ENCODE peak calls at places on chromosomes 4 and X, in four cellular contexts. P is adrenal gland, N is MM.1S, A is mammary epithelial cell. R is an unnamed sample.
A peak's percentile ranks its signal among the peaks of the same experiment; 100 is the strongest.

GRCh38 chr4:24763631-24764302 is 31.6 kb upstream of the SOD3 start:
- DNase-seq in P (no peak), N (no peak), A (peak; percentile 97), R (no peak)

GRCh38 chr4:156321203-156321602 is 367.5 kb upstream of the CTSO start:
- DNase-seq in P (no peak), N (no peak), A (peak; percentile 93), R (no peak)

GRCh38 chrX:72271091-72271490 is 6.0 kb downstream of the RPS4X start:
- DNase-seq in P (no peak), N (no peak), A (no peak), R (no peak)

GRCh38 chrX:38879631-38880220 is 78.5 kb downstream of the MID1IP1 start:
- DNase-seq in P (no peak), N (peak; percentile 23), A (peak; percentile 51), R (no peak)

GRCh38 chr4:182338059-182338458 is 94.9 kb downstream of the TENM3 start:
- DNase-seq in P (no peak), N (no peak), A (no peak), R (no peak)

GRCh38 chr4:139154538-139154937 is 22.5 kb downstream of the ELF2 start:
- DNase-seq in P (no peak), N (no peak), A (no peak), R (no peak)

GRCh38 chrX:108270739-108271396 is 167.4 kb downstream of the COL4A6 start:
- DNase-seq in P (no peak), N (no peak), A (peak; percentile 46), R (no peak)

GRCh38 chr4:2662598-2662997 is 93.5 kb downstream of the TNIP2 start:
- DNase-seq in P (no peak), N (no peak), A (peak; percentile 52), R (no peak)

GRCh38 chr4:153427363-153428071 is 38.6 kb upstream of the TMEM131L start:
- DNase-seq in P (no peak), N (no peak), A (peak; percentile 56), R (no peak)

GRCh38 chrX:50812995-50813842 is 775 bp downstream of the SHROOM4 start:
- DNase-seq in P (peak; percentile 24), N (no peak), A (peak; percentile 38), R (no peak)

GRCh38 chr4:86099348-86099747 is 260.5 kb downstream of the MAPK10 start:
- DNase-seq in P (no peak), N (no peak), A (no peak), R (no peak)

GRCh38 chr4:108149588-108150380 is 18.9 kb downstream of the LEF1 start:
- DNase-seq in P (no peak), N (no peak), A (no peak), R (no peak)

GRCh38 chr4:54837576-54838140 is 179.9 kb downstream of the KIT start:
- DNase-seq in P (no peak), N (no peak), A (peak; percentile 2), R (no peak)

GRCh38 chr4:20253799-20254409 is 2.2 kb downstream of the SLIT2 start:
- DNase-seq in P (peak; percentile 40), N (no peak), A (no peak), R (no peak)

GRCh38 chr4:183905593-183906485 is 732 bp downstream of the STOX2 start:
- DNase-seq in P (peak; percentile 33), N (no peak), A (peak; percentile 43), R (no peak)

GRCh38 chr4:142348489-142349076 is 497.5 kb downstream of the INPP4B start:
- DNase-seq in P (no peak), N (no peak), A (no peak), R (no peak)

GRCh38 chr4:166091914-166092510 is 219.0 kb downstream of the TLL1 start:
- DNase-seq in P (no peak), N (peak; percentile 61), A (peak; percentile 17), R (no peak)

DNA sequence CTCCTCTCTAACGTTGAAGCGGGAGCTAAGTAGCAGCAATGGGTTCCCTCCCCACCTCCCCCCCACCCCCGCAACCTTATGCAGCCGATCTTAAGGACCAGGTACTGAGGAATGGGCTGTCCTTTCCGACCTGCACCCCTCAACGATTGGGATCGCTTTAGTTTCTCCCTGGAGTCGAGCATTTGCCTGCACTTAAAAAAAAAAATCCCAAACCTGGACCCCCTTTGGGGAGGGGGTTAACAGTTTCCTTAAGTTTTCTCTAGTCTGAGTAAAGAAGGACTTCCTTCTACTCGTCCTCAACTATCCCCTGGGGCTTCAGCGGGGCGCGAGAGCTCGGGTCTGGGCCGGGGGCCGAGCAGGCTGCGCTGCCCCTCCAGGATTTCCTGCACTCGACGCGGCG is 25.7 kb upstream of the BCORL1 start:
- DNase-seq in P (no peak), N (no peak), A (no peak), R (no peak)
- H3K4me3 ChIP-seq in P (peak overlapping the region; percentile 27), N (no peak overlapping the region), A (no peak overlapping the region), R (peak overlapping the region; percentile 46)

GRCh38 chr4:87530868-87531267 is 1.7 kb upstream of the SPARCL1 start:
- DNase-seq in P (peak; percentile 33), N (no peak), A (peak; percentile 87), R (no peak)

GRCh38 chr4:87524456-87524855 is 4.7 kb downstream of the SPARCL1 start:
- DNase-seq in P (no peak), N (no peak), A (no peak), R (no peak)

GRCh38 chr4:87529187-87529586 is at the start of gene SPARCL1:
- DNase-seq in P (no peak), N (no peak), A (no peak), R (no peak)

GRCh38 chr4:87525636-87526035 is 3.5 kb downstream of the SPARCL1 start:
- DNase-seq in P (no peak), N (no peak), A (peak; percentile 57), R (no peak)

DNA sequence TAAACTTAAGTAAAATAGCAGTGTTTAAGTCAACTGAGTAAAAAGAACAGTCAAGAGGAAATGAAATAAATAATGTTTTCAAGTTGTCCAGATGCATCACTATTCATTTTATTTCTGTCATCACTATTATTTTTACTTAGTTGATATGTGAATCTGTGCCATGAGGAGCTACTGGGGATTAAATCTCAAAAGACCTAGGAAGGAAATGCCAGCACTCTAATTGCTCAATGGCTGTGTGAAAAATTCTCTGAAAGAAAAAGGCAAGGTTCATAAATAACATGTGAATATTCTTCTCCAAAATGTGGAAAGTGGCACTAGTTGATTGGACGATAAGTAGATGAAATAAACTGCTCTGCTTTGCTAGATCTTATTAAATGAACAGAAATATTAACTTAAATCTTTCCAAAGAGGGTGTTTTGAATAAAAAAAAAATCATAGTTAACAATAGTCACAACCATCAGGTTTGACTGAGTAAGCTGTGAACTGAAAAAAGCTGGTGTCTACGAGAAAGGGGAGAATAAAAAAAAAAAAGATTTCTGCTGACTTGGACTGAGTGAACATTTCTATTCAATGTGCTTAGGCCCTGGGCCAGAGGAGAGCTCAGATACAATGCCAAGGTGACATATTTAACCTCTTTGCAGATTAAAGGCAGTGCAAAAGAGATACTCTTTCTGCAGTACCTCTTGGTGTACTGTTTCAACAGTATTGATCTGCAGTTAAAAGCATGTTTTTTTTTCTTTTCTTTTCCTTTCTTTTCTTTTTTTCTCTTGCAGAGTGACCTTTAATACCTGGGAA is 1.5 kb downstream of the SPARCL1 start:
- DNase-seq in P (no peak), N (no peak), A (no peak), R (no peak)
- H3K27ac ChIP-seq in P (peak overlapping the region; percentile 69), N (no peak overlapping the region), A (no peak overlapping the region), R (no peak overlapping the region)

GRCh38 chrX:12210196-12210815 is 72.0 kb downstream of the FRMPD4 start:
- DNase-seq in P (no peak), N (no peak), A (peak; percentile 83), R (no peak)
- H3K4me3 ChIP-seq in P (no peak overlapping the region), N (no peak overlapping the region), A (peak overlapping the region; percentile 34), R (no peak overlapping the region)

GRCh38 chrX:8914636-8915035 is 113.5 kb upstream of the FAM9A start:
- DNase-seq in P (no peak), N (no peak), A (no peak), R (no peak)

GRCh38 chrX:8916697-8917096 is 115.5 kb upstream of the FAM9A start:
- DNase-seq in P (no peak), N (no peak), A (no peak), R (no peak)

GRCh38 chrX:8919801-8920200 is 114.1 kb downstream of the FAM9B start:
- DNase-seq in P (no peak), N (no peak), A (no peak), R (no peak)

GRCh38 chrX:8913665-8914409 is 112.7 kb upstream of the FAM9A start:
- DNase-seq in P (no peak), N (no peak), A (no peak), R (no peak)
- H3K27ac ChIP-seq in P (peak overlapping the region; percentile 68), N (no peak overlapping the region), A (no peak overlapping the region), R (no peak overlapping the region)

GRCh38 chr4:7877131-7877530 is 62.5 kb downstream of the AFAP1 start:
- DNase-seq in P (no peak), N (no peak), A (no peak), R (no peak)

GRCh38 chr4:7873881-7874280 is 65.8 kb downstream of the AFAP1 start:
- DNase-seq in P (no peak), N (no peak), A (no peak), R (no peak)

GRCh38 chr4:7878323-7878722 is 61.3 kb downstream of the AFAP1 start:
- DNase-seq in P (no peak), N (no peak), A (no peak), R (no peak)

GRCh38 chr4:7874838-7875237 is 64.8 kb downstream of the AFAP1 start:
- DNase-seq in P (no peak), N (no peak), A (no peak), R (no peak)

GRCh38 chr4:7876096-7876993 is 63.3 kb downstream of the AFAP1 start:
- DNase-seq in P (no peak), N (no peak), A (peak; percentile 66), R (no peak)
- H3K4me3 ChIP-seq in P (no peak overlapping the region), N (no peak overlapping the region), A (no peak overlapping the region), R (no peak overlapping the region)

GRCh38 chr4:25883565-25883964 is 20.8 kb upstream of the SEL1L3 start:
- DNase-seq in P (no peak), N (no peak), A (no peak), R (no peak)

GRCh38 chr4:25881187-25881586 is 18.4 kb upstream of the SEL1L3 start:
- DNase-seq in P (no peak), N (no peak), A (no peak), R (no peak)

GRCh38 chr4:25882226-25882625 is 19.4 kb upstream of the SEL1L3 start:
- DNase-seq in P (no peak), N (no peak), A (no peak), R (no peak)

GRCh38 chr4:25879991-25880641 is 17.3 kb upstream of the SEL1L3 start:
- DNase-seq in P (no peak), N (no peak), A (no peak), R (no peak)

GRCh38 chr4:25884040-25884788 is 21.4 kb upstream of the SEL1L3 start:
- DNase-seq in P (no peak), N (no peak), A (peak; percentile 61), R (no peak)
- H3K27ac ChIP-seq in P (no peak overlapping the region), N (no peak overlapping the region), A (no peak overlapping the region), R (no peak overlapping the region)

DNA sequence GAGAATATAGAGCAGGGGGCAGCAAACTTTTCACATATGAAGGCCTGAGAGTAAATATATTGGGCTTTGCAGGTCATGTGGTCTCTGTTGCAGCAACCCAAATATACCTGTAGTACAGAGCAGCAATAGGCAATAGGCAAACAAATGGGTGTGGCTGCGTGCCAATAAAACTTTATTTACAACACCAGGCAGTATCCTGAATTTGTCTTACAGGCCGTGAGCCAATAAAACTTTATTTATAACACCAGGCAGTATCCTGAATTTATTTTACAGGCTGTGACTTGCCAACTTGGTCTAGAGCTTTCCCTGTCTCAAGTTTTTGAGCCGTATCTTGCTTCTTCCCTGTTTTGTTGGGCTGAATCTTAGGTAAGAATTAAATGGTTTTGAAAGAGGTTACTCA is 118.2 kb downstream of the PHEX start:
- DNase-seq in P (no peak), N (no peak), A (no peak), R (no peak)
- H3K4me3 ChIP-seq in P (no peak overlapping the region), N (no peak overlapping the region), A (no peak overlapping the region), R (no peak overlapping the region)

R was measured in effector memory CD4-positive, alpha-beta T cell.